ENCODE peak calls at places on chromosomes 1 and 21, in four cellular contexts. K, R, U and J are unnamed samples.

GRCh38 chr1:231590453-231591198 is 36.0 kb upstream of the DISC1 start:
- DNase-seq in K (peak), R (no peak), U (peak), J (peak)

GRCh38 chr1:18922848-18923475 is 20.6 kb upstream of the ALDH4A1 start:
- DNase-seq in K (no peak), R (no peak), U (no peak), J (no peak)

GRCh38 chr1:177091036-177091435 is 73.5 kb downstream of the ASTN1 start:
- DNase-seq in K (no peak), R (no peak), U (no peak), J (no peak)

GRCh38 chr21:34148826-34149558 is 75.6 kb downstream of the MRPS6 start:
- DNase-seq in K (no peak), R (no peak), U (no peak), J (no peak)

GRCh38 chr1:168234846-168235547 is 9.2 kb downstream of the SFT2D2 start:
- DNase-seq in K (peak), R (no peak), U (peak), J (peak)

GRCh38 chr1:179094826-179095225 is 13.0 kb downstream of the TOR3A start:
- DNase-seq in K (no peak), R (no peak), U (no peak), J (no peak)

GRCh38 chr1:192538407-192539311 is 36.9 kb upstream of the RGS1 start:
- DNase-seq in K (no peak), R (no peak), U (no peak), J (no peak)

GRCh38 chr1:111406325-111406768 is 21.2 kb downstream of the OVGP1 start:
- DNase-seq in K (peak), R (no peak), U (peak), J (peak)

GRCh38 chr21:21268061-21268471 is 269.9 kb downstream of the NCAM2 start:
- DNase-seq in K (no peak), R (no peak), U (no peak), J (no peak)

GRCh38 chr1:154745750-154746425 is 124.2 kb downstream of the KCNN3 start:
- DNase-seq in K (no peak), R (no peak), U (no peak), J (no peak)

GRCh38 chr1:201103666-201104065 is 8.6 kb downstream of the CACNA1S start:
- DNase-seq in K (no peak), R (no peak), U (no peak), J (no peak)

GRCh38 chr1:61506944-61507343 is 218.0 kb downstream of the TM2D1 start:
- DNase-seq in K (no peak), R (no peak), U (no peak), J (no peak)

GRCh38 chr1:12011998-12012397 is 7.3 kb upstream of the MIIP start:
- DNase-seq in K (no peak), R (no peak), U (no peak), J (no peak)

GRCh38 chr21:33123396-33124120 is 53.6 kb downstream of the OLIG1 start:
- DNase-seq in K (no peak), R (no peak), U (no peak), J (no peak)

GRCh38 chr1:12244585-12244984 is 14.8 kb downstream of the VPS13D start:
- DNase-seq in K (no peak), R (no peak), U (no peak), J (no peak)

GRCh38 chr1:55362558-55362957 is 147.4 kb upstream of the USP24 start:
- DNase-seq in K (no peak), R (no peak), U (no peak), J (no peak)

GRCh38 chr1:10888791-10889627 is 92.6 kb upstream of the CASZ1 start:
- DNase-seq in K (no peak), R (no peak), U (no peak), J (no peak)

GRCh38 chr1:29975036-29975694 is 738.8 kb downstream of the PTPRU start:
- DNase-seq in K (peak), R (no peak), U (no peak), J (peak)

GRCh38 chr1:61143821-61144220 is 61.5 kb downstream of the NFIA start:
- DNase-seq in K (no peak), R (no peak), U (no peak), J (no peak)

GRCh38 chr1:36172983-36173382 is 17.0 kb downstream of the MAP7D1 start:
- DNase-seq in K (no peak), R (no peak), U (no peak), J (no peak)

GRCh38 chr1:156926175-156926574 is 5.7 kb downstream of the LRRC71 start:
- DNase-seq in K (peak), R (no peak), U (peak), J (peak)

GRCh38 chr1:27332536-27333281 is 9.1 kb upstream of the SYTL1 start:
- DNase-seq in K (peak), R (peak), U (peak), J (peak)

GRCh38 chr1:36731226-36732037 is 248.7 kb upstream of the CSF3R start:
- DNase-seq in K (no peak), R (no peak), U (peak), J (peak)

GRCh38 chr1:1291023-1291528 is 10.8 kb downstream of the SCNN1D start:
- DNase-seq in K (no peak), R (no peak), U (no peak), J (no peak)

GRCh38 chr1:208127284-208127683 is 116.9 kb downstream of the PLXNA2 start:
- DNase-seq in K (no peak), R (no peak), U (no peak), J (no peak)

GRCh38 chr1:147266381-147266780 is 23.9 kb downstream of the CHD1L start:
- DNase-seq in K (no peak), R (no peak), U (no peak), J (no peak)

GRCh38 chr1:8015809-8016165 is 10.3 kb downstream of the ERRFI1 start:
- DNase-seq in K (no peak), R (no peak), U (no peak), J (no peak)

GRCh38 chr1:197778326-197778922 is 3.1 kb upstream of the DENND1B start:
- DNase-seq in K (no peak), R (no peak), U (no peak), J (no peak)

GRCh38 chr1:9542425-9542824 is 3.2 kb downstream of the SLC25A33 start:
- DNase-seq in K (no peak), R (no peak), U (no peak), J (no peak)

GRCh38 chr1:48680411-48681035 is 96.2 kb downstream of the BEND5 start:
- DNase-seq in K (no peak), R (no peak), U (no peak), J (no peak)

GRCh38 chr1:58620926-58621325 is 43.9 kb upstream of the TACSTD2 start:
- DNase-seq in K (no peak), R (no peak), U (no peak), J (no peak)

GRCh38 chr1:183942933-183943693 is 94.4 kb downstream of the COLGALT2 start:
- DNase-seq in K (no peak), R (no peak), U (no peak), J (no peak)

GRCh38 chr1:156600733-156601121 is 552 bp downstream of the GPATCH4 start:
- DNase-seq in K (peak), R (no peak), U (no peak), J (no peak)

GRCh38 chr21:42401164-42401563 is 2.5 kb upstream of the UBASH3A start:
- DNase-seq in K (no peak), R (no peak), U (no peak), J (no peak)

GRCh38 chr1:203652718-203653461 is 26.3 kb downstream of the ATP2B4 start:
- DNase-seq in K (no peak), R (no peak), U (peak), J (no peak)

GRCh38 chr21:42569732-42570301 is 56.2 kb downstream of the SLC37A1 start:
- DNase-seq in K (no peak), R (no peak), U (no peak), J (peak)

GRCh38 chr1:97907886-97908285 is 12.9 kb downstream of the DPYD start:
- DNase-seq in K (no peak), R (no peak), U (no peak), J (no peak)

GRCh38 chr1:201450721-201451291 is 18.2 kb downstream of the PHLDA3 start:
- DNase-seq in K (no peak), R (no peak), U (peak), J (no peak)

GRCh38 chr1:227899141-227899819 is 48.5 kb downstream of the WNT9A start:
- DNase-seq in K (peak), R (no peak), U (peak), J (no peak)

GRCh38 chr1:200400556-200400955 is 9.3 kb downstream of the ZNF281 start:
- DNase-seq in K (no peak), R (no peak), U (no peak), J (no peak)